ENCODE peak calls at places on chromosomes 13 and 19, in seven cellular contexts. R, T, K, O, A, P and X are unnamed samples.

GRCh38 chr13:44755872-44756271 is 179.7 kb upstream of the TSC22D1 start:
- DNase-seq in R (no peak), T (no peak), K (peak; percentile 25), O (no peak), A (no peak), P (no peak), X (peak; percentile 58)

GRCh38 chr19:18100710-18101109 is 3.1 kb downstream of the MAST3 start:
- DNase-seq in R (no peak), T (peak; percentile 58), K (no peak), O (no peak), A (no peak), P (no peak), X (peak; percentile 73)

GRCh38 chr19:46376241-46377153 is 29.6 kb downstream of the PPP5C start:
- DNase-seq in R (no peak), T (no peak), K (no peak), O (no peak), A (no peak), P (no peak), X (no peak)

GRCh38 chr13:42883771-42884170 is 102.4 kb downstream of the FAM216B start:
- DNase-seq in R (no peak), T (peak; percentile 6), K (peak; percentile 61), O (no peak), A (no peak), P (no peak), X (peak; percentile 49)

GRCh38 chr13:107713314-107713713 is 502.0 kb downstream of the LIG4 start:
- DNase-seq in R (no peak), T (no peak), K (no peak), O (no peak), A (no peak), P (no peak), X (no peak)

GRCh38 chr19:48397636-48398328 is 4.3 kb downstream of the GRIN2D start:
- DNase-seq in R (no peak), T (no peak), K (no peak), O (no peak), A (no peak), P (no peak), X (no peak)

GRCh38 chr19:1503089-1503924 is 9.5 kb downstream of the ADAMTSL5 start:
- DNase-seq in R (no peak), T (no peak), K (peak; percentile 20), O (no peak), A (peak; percentile 56), P (peak; percentile 67), X (peak; percentile 43)

GRCh38 chr13:46516624-46517318 is 36.2 kb upstream of the LRCH1 start:
- DNase-seq in R (no peak), T (no peak), K (no peak), O (no peak), A (no peak), P (no peak), X (peak; percentile 41)

GRCh38 chr13:40168425-40169155 is 497.9 kb downstream of the FOXO1 start:
- DNase-seq in R (no peak), T (no peak), K (no peak), O (no peak), A (no peak), P (no peak), X (no peak)

GRCh38 chr19:54684537-54684936 is 21.8 kb downstream of the LILRB4 start:
- DNase-seq in R (no peak), T (no peak), K (no peak), O (peak; percentile 57), A (no peak), P (no peak), X (peak; percentile 2)

GRCh38 chr19:3565177-3565576 is 7.6 kb upstream of the HMG20B start:
- DNase-seq in R (no peak), T (no peak), K (no peak), O (no peak), A (no peak), P (no peak), X (no peak)

GRCh38 chr19:823565-824121 is 1.9 kb upstream of the PLPPR3 start:
- DNase-seq in R (no peak), T (no peak), K (no peak), O (no peak), A (no peak), P (no peak), X (peak; percentile 55)

GRCh38 chr13:63435668-63436275 is 2020.1 kb upstream of the PCDH20 start:
- DNase-seq in R (no peak), T (no peak), K (peak; percentile 100), O (no peak), A (no peak), P (no peak), X (no peak)

GRCh38 chr19:47661161-47661560 is 52.1 kb upstream of the EHD2 start:
- DNase-seq in R (no peak), T (no peak), K (no peak), O (no peak), A (no peak), P (no peak), X (no peak)

GRCh38 chr13:46176756-46177155 is 5.2 kb downstream of the LCP1 start:
- DNase-seq in R (no peak), T (no peak), K (no peak), O (no peak), A (no peak), P (no peak), X (no peak)

GRCh38 chr19:47779524-47780214 is 1.2 kb downstream of the SELENOW start:
- DNase-seq in R (peak; percentile 93), T (no peak), K (no peak), O (no peak), A (no peak), P (peak; percentile 58), X (peak; percentile 94)

GRCh38 chr13:38202730-38203129 is 146.9 kb upstream of the UFM1 start:
- DNase-seq in R (no peak), T (no peak), K (no peak), O (no peak), A (no peak), P (no peak), X (peak; percentile 6)

GRCh38 chr19:35272954-35273649 is 4.3 kb downstream of the USF2 start:
- DNase-seq in R (no peak), T (no peak), K (no peak), O (no peak), A (no peak), P (no peak), X (no peak)

GRCh38 chr13:33394294-33394932 is 108.9 kb upstream of the STARD13 start:
- DNase-seq in R (no peak), T (no peak), K (no peak), O (no peak), A (no peak), P (no peak), X (peak; percentile 17)

DNA sequence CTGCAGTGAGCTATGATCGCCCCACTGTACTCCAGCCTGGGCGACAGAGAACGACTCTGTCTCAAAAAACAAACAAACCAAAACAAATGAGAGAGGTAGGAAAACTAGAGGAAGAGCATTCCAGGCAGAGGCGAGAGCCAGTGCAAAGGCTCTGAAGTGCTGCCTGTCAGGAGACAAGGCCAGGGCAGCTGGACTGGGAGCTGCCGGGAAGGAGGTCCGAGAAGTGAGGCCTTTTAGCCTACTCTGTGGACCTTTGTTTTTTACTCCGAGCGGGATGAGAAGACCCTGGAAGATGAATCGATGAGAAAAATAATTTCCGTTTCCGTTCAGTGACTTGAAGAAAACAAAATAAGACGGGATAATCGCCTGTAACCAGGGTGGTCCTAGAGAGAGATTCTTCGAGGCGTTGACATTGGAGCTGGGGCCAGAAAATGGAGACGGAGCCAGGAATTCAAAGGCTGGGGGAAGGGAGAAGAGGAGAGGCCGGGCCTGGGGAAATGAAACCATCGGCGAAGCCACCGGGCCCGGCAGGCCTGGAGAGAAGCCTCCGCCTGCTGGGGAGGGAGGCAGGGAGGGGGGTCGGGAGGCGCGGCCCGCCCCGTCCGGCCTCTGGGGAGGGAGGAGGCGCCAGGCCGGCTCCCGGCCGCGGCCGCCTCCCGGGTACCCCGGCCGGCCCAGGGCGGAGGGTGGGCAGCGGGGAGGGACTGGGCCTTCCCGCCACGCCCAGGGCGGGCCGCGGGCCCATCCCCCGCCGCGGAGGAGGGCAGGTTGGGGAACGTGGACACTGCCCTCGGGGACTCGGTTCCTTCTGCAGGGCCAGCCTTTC is 7.8 kb upstream of the SERTAD1 start:
- DNase-seq in R (peak; percentile 94), T (peak; percentile 76), K (peak; percentile 91), O (peak; percentile 63), A (peak; percentile 46), P (peak; percentile 91), X (peak; percentile 97)
- H3K4me1 ChIP-seq in R (peaks cover 26% of the 10 kb centered on the region), T (peaks cover 4% of the 10 kb centered on the region), K (peaks cover 3% of the 10 kb centered on the region), O (no peaks in the 10 kb centered on the region), A (peaks cover 7% of the 10 kb centered on the region), P (no peaks in the 10 kb centered on the region), X (peaks cover 16% of the 10 kb centered on the region)

DNA sequence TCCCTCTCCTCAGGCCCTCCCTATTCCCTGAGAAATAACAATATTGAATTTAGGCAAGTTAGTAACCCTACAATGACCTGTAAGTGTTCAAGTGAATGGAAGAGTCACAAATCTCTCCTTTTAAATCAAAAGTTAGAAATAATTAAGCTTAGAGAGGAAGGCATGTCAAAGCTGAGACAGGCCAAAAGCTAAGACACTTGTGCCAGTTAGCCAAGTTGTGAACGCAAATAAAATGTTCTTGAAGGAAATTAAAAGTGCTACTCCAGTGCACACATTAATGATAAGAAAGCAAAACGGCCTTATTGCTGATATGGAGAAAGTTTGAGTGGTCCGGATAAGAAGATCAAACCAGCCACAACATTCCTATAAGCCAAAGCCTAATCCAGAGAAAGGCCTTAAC is 120.9 kb downstream of the RBM26 start:
- DNase-seq in R (no peak), T (no peak), K (no peak), O (no peak), A (no peak), P (no peak), X (no peak)
- H3K4me1 ChIP-seq in R (no peaks in the 10 kb centered on the region), T (peaks cover 13% of the 10 kb centered on the region), K (no peaks in the 10 kb centered on the region), O (no peaks in the 10 kb centered on the region), A (no peaks in the 10 kb centered on the region), P (no peaks in the 10 kb centered on the region), X (peaks cover 3% of the 10 kb centered on the region)

GRCh38 chr13:98529171-98529570 is 47.7 kb downstream of the STK24 start:
- DNase-seq in R (no peak), T (no peak), K (no peak), O (no peak), A (no peak), P (no peak), X (no peak)

GRCh38 chr13:98528663-98529064 is 48.2 kb downstream of the STK24 start:
- DNase-seq in R (peak; percentile 68), T (no peak), K (peak; percentile 43), O (no peak), A (no peak), P (no peak), X (peak; percentile 27)

GRCh38 chr13:98525852-98526512 is 50.9 kb downstream of the STK24 start:
- DNase-seq in R (no peak), T (no peak), K (no peak), O (no peak), A (no peak), P (no peak), X (no peak)

GRCh38 chr13:98525452-98525851 is 51.5 kb downstream of the STK24 start:
- DNase-seq in R (no peak), T (no peak), K (no peak), O (no peak), A (no peak), P (no peak), X (no peak)

DNA sequence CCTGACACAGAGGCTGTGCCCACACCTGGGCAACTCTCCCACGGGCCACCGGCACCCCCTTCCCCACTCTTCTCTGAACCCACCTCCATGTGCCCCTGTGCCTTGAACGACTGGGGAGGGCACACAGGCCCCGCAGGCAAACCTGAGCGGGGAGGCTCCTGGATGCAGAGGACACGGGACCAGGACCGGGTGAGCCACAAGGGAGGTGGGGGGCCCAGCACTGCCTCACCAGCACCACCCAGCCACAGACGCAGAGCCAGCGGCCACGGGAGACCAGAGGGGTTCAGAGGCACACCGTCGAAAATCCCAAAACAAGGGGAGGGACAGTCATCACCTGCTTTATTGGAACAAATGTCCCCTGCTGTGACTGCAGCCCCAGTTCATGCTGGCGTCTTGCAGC is 49.4 kb downstream of the STK24 start:
- DNase-seq in R (no peak), T (no peak), K (no peak), O (no peak), A (no peak), P (no peak), X (no peak)
- H3K4me1 ChIP-seq in R (peaks cover 70% of the 10 kb centered on the region), T (peaks cover 33% of the 10 kb centered on the region), K (peaks cover 5% of the 10 kb centered on the region), O (peaks cover 6% of the 10 kb centered on the region), A (peaks cover 91% of the 10 kb centered on the region), P (no peaks in the 10 kb centered on the region), X (peaks cover 36% of the 10 kb centered on the region)

GRCh38 chr13:99200433-99201167 is at the start of gene UBAC2:
- DNase-seq in R (peak; percentile 96), T (peak; percentile 96), K (peak; percentile 93), O (peak; percentile 92), A (peak; percentile 98), P (peak; percentile 97), X (peak; percentile 97)
- H3K4me1 ChIP-seq in R (peaks cover 45% of the 10 kb centered on the region), T (peaks cover 2% of the 10 kb centered on the region), K (no peaks in the 10 kb centered on the region), O (peaks cover 3% of the 10 kb centered on the region), A (peaks cover 48% of the 10 kb centered on the region), P (no peaks in the 10 kb centered on the region), X (peaks cover 6% of the 10 kb centered on the region)